ENCODE peak calls at places on chromosomes 12 and 14, in four cellular contexts. C is pancreas, U is fibroblast of lung, M is ovary. F is an unnamed sample.

GRCh38 chr14:76938092-76938500 is 90.4 kb downstream of the IRF2BPL start:
- DNase-seq in C (no peak), U (peak; percentile 75), M (no peak), F (no peak)

GRCh38 chr12:105336411-105336810 is 5.9 kb downstream of the C12orf75 start:
- DNase-seq in C (no peak), U (no peak), M (no peak), F (no peak)

GRCh38 chr12:63898764-63899337 is 54.4 kb downstream of the SRGAP1 start:
- DNase-seq in C (no peak), U (no peak), M (no peak), F (no peak)

GRCh38 chr14:106846218-106846617 is 1319.8 kb downstream of the TMEM121 start:
- DNase-seq in C (no peak), U (no peak), M (no peak), F (no peak)

GRCh38 chr12:7383157-7383556 is 60.8 kb downstream of the CD163L1 start:
- DNase-seq in C (peak; percentile 35), U (no peak), M (no peak), F (no peak)

GRCh38 chr14:63328787-63329737 is 10.3 kb upstream of the GPHB5 start:
- DNase-seq in C (no peak), U (no peak), M (no peak), F (no peak)

GRCh38 chr14:88904864-88905263 is 80.4 kb downstream of the TTC8 start:
- DNase-seq in C (no peak), U (peak; percentile 93), M (no peak), F (no peak)

GRCh38 chr14:32230695-32231280 is 27.7 kb upstream of the RNU6-8 start:
- DNase-seq in C (no peak), U (peak; percentile 95), M (no peak), F (no peak)

GRCh38 chr12:42382013-42382696 is 56.2 kb downstream of the PPHLN1 start:
- DNase-seq in C (no peak), U (no peak), M (no peak), F (no peak)

GRCh38 chr12:13980548-13981295 is 680 bp downstream of the GRIN2B start:
- DNase-seq in C (no peak), U (no peak), M (peak; percentile 20), F (no peak)

GRCh38 chr12:27627123-27627835 is 69.0 kb upstream of the REP15 start:
- DNase-seq in C (no peak), U (peak; percentile 91), M (no peak), F (no peak)

GRCh38 chr12:57590892-57591566 is at the start of gene PIP4K2C:
- DNase-seq in C (peak; percentile 89), U (peak; percentile 50), M (peak; percentile 85), F (peak; percentile 85)

GRCh38 chr14:76917158-76917596 is 91.0 kb downstream of the LRRC74A start:
- DNase-seq in C (peak; percentile 61), U (peak; percentile 80), M (peak; percentile 62), F (peak; percentile 65)

GRCh38 chr12:103884316-103884715 is 43.3 kb upstream of the NT5DC3 start:
- DNase-seq in C (no peak), U (peak; percentile 63), M (no peak), F (no peak)

GRCh38 chr12:237026-237815 is 23.3 kb upstream of the SLC6A12 start:
- DNase-seq in C (no peak), U (no peak), M (no peak), F (no peak)

GRCh38 chr12:97778111-97778510 is 315.5 kb downstream of the RMST start:
- DNase-seq in C (no peak), U (no peak), M (no peak), F (no peak)

GRCh38 chr14:101328412-101329149 is 232.7 kb upstream of the DIO3 start:
- DNase-seq in C (peak; percentile 16), U (no peak), M (no peak), F (no peak)

GRCh38 chr14:63650336-63650952 is 8.8 kb upstream of the WDR89 start:
- DNase-seq in C (no peak), U (no peak), M (no peak), F (no peak)

GRCh38 chr14:75879031-75879430 is 102.8 kb downstream of the TGFB3 start:
- DNase-seq in C (no peak), U (peak; percentile 84), M (no peak), F (no peak)

GRCh38 chr12:117576053-117576452 is 214.6 kb upstream of the NOS1 start:
- DNase-seq in C (no peak), U (no peak), M (no peak), F (no peak)

GRCh38 chr14:76328457-76329137 is 47.3 kb upstream of the ESRRB start:
- DNase-seq in C (no peak), U (no peak), M (no peak), F (no peak)

GRCh38 chr14:73743431-73743931 is 29.3 kb upstream of the PNMA1 start:
- DNase-seq in C (no peak), U (no peak), M (no peak), F (no peak)

GRCh38 chr12:44428825-44429224 is 447.3 kb downstream of the NELL2 start:
- DNase-seq in C (no peak), U (no peak), M (no peak), F (no peak)

GRCh38 chr14:99395904-99396530 is 84.6 kb downstream of the SETD3 start:
- DNase-seq in C (no peak), U (peak; percentile 88), M (no peak), F (no peak)

GRCh38 chr12:87960557-87960956 is 68.6 kb downstream of the C12orf50 start:
- DNase-seq in C (no peak), U (no peak), M (no peak), F (no peak)

GRCh38 chr12:88310069-88310468 is 168.0 kb downstream of the TMTC3 start:
- DNase-seq in C (no peak), U (peak; percentile 78), M (no peak), F (no peak)

GRCh38 chr12:108606492-108606891 is 8.6 kb upstream of the TMEM119 start:
- DNase-seq in C (no peak), U (no peak), M (no peak), F (no peak)

GRCh38 chr12:74820324-74820723 is 282.7 kb downstream of the ATXN7L3B start:
- DNase-seq in C (no peak), U (no peak), M (no peak), F (no peak)

GRCh38 chr14:50605776-50606175 is 45.8 kb downstream of the ATL1 start:
- DNase-seq in C (no peak), U (peak; percentile 31), M (no peak), F (no peak)

GRCh38 chr14:32986791-32987545 is 48.3 kb downstream of the NPAS3 start:
- DNase-seq in C (no peak), U (peak; percentile 91), M (no peak), F (no peak)

GRCh38 chr12:59372971-59373370 is 222.9 kb upstream of the SLC16A7 start:
- DNase-seq in C (no peak), U (peak; percentile 17), M (no peak), F (no peak)

GRCh38 chr12:74170645-74171477 is 366.8 kb upstream of the ATXN7L3B start:
- DNase-seq in C (no peak), U (no peak), M (no peak), F (no peak)

GRCh38 chr12:54167500-54167896 is 21.3 kb downstream of the SMUG1 start:
- DNase-seq in C (no peak), U (no peak), M (no peak), F (no peak)

GRCh38 chr12:22803725-22804124 is 178.8 kb downstream of the ETNK1 start:
- DNase-seq in C (no peak), U (no peak), M (no peak), F (peak; percentile 8)

GRCh38 chr14:63308723-63309317 is 9.9 kb downstream of the GPHB5 start:
- DNase-seq in C (no peak), U (peak; percentile 17), M (no peak), F (peak; percentile 58)

GRCh38 chr14:104609666-104610065 is 5.1 kb upstream of the TMEM179 start:
- DNase-seq in C (no peak), U (no peak), M (no peak), F (no peak)
- H3K27me3 ChIP-seq in C (no peaks in the 10 kb centered on the region), U (peaks cover 10% of the 10 kb centered on the region), M (no peaks in the 10 kb centered on the region), F (no peaks in the 10 kb centered on the region)

GRCh38 chr12:78414071-78414470 is 450.5 kb upstream of the SYT1 start:
- DNase-seq in C (no peak), U (no peak), M (no peak), F (no peak)
- H3K4me1 ChIP-seq in C (no peaks in the 10 kb centered on the region), U (no peaks in the 10 kb centered on the region), M (no peaks in the 10 kb centered on the region), F (peaks cover 17% of the 10 kb centered on the region)

GRCh38 chr12:49261726-49262125 is 3.2 kb upstream of the TUBA1C start:
- DNase-seq in C (no peak), U (peak; percentile 33), M (no peak), F (no peak)

GRCh38 chr12:49264873-49265792 is at the start of gene TUBA1C:
- DNase-seq in C (peak; percentile 94), U (peak; percentile 94), M (peak; percentile 91), F (peak; percentile 97)

GRCh38 chr12:49264466-49264872 is 413 bp upstream of the TUBA1C start:
- DNase-seq in C (no peak), U (peak; percentile 54), M (no peak), F (no peak)

GRCh38 chr12:49260831-49261363 is 4.0 kb upstream of the TUBA1C start:
- DNase-seq in C (no peak), U (no peak), M (no peak), F (no peak)

GRCh38 chr12:49263400-49263763 is 1.5 kb upstream of the TUBA1C start:
- DNase-seq in C (no peak), U (no peak), M (no peak), F (no peak)
- H3K4me3 ChIP-seq in C (no peak overlapping the region), U (peak overlapping the region; percentile 34), M (no peak overlapping the region), F (peak overlapping the region; percentile 100)

DNA sequence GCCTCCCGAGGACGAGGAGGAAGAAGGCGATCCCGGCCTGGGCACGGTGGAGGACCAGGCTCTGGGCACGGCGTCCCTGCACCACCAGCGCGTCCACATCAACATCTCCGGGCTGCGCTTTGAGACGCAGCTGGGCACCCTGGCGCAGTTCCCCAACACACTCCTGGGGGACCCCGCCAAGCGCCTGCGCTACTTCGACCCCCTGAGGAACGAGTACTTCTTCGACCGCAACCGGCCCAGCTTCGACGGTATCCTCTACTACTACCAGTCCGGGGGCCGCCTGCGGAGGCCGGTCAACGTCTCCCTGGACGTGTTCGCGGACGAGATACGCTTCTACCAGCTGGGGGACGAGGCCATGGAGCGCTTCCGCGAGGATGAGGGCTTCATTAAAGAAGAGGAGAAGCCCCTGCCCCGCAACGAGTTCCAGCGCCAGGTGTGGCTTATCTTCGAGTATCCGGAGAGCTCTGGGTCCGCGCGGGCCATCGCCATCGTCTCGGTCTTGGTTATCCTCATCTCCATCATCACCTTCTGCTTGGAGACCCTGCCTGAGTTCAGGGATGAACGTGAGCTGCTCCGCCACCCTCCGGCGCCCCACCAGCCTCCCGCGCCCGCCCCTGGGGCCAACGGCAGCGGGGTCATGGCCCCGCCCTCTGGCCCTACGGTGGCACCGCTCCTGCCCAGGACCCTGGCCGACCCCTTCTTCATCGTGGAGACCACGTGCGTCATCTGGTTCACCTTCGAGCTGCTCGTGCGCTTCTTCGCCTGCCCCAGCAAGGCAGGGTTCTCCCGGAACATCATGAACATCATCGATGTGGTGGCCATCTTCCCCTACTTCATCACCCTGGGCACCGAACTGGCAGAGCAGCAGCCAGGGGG is 979 bp downstream of the KCNA5 start:
- DNase-seq in C (no peak), U (no peak), M (no peak), F (no peak)
- H3K27me3 ChIP-seq in C (no peaks in the 10 kb centered on the region), U (peaks cover 10% of the 10 kb centered on the region), M (no peaks in the 10 kb centered on the region), F (peaks cover 17% of the 10 kb centered on the region)

GRCh38 chr14:64762044-64763034 is 58.1 kb downstream of the PLEKHG3 start:
- DNase-seq in C (peak; percentile 83), U (peak; percentile 93), M (peak; percentile 96), F (peak; percentile 74)
- H3K4me1 ChIP-seq in C (peaks cover 24% of the 10 kb centered on the region), U (peaks cover 34% of the 10 kb centered on the region), M (peaks cover 35% of the 10 kb centered on the region), F (peaks cover 7% of the 10 kb centered on the region)

GRCh38 chr14:61343471-61343870 is 22.1 kb downstream of the PRKCH start:
- DNase-seq in C (no peak), U (no peak), M (no peak), F (no peak)
- H3K4me3 ChIP-seq in C (no peak overlapping the region), U (no peak overlapping the region), M (no peak overlapping the region), F (no peak overlapping the region)

F was measured in HAP-1.